ENCODE peak calls at places on chromosomes 4 and X, in seven cellular contexts. V, D, J, Q, E, U and M are unnamed samples.

GRCh38 chrX:20412871-20413486 is 146.3 kb upstream of the RPS6KA3 start:
- DNase-seq in Q (no peak), E (no peak), D (no peak), U (no peak), J (no peak), V (no peak), M (no peak)

GRCh38 chrX:72201836-72202536 is 20.4 kb downstream of the PIN4 start:
- DNase-seq in Q (no peak), J (peak), E (no peak), V (peak), U (no peak), D (no peak), M (no peak)

GRCh38 chrX:46573331-46573895 is at the start of gene CHST7:
- DNase-seq in V (peak), D (no peak), J (peak), E (peak), Q (peak), U (no peak), M (peak)

GRCh38 chr4:3810111-3810680 is 44.0 kb downstream of the ADRA2C start:
- DNase-seq in D (no peak), U (no peak), J (no peak), Q (no peak), V (no peak), E (no peak), M (no peak)

GRCh38 chrX:123138473-123138872 is 45.6 kb upstream of the GRIA3 start:
- DNase-seq in Q (no peak), U (no peak), E (no peak), D (no peak), V (peak), J (peak), M (no peak)

GRCh38 chr4:7529368-7529923 is 94.7 kb upstream of the PSAPL1 start:
- DNase-seq in V (no peak), Q (no peak), J (no peak), D (no peak), U (no peak), E (no peak), M (no peak)

GRCh38 chrX:50648151-50648550 is 165.8 kb downstream of the SHROOM4 start:
- DNase-seq in V (no peak), D (no peak), U (no peak), Q (no peak), E (no peak), J (no peak), M (no peak)

GRCh38 chr4:25865586-25865985 is 2.8 kb upstream of the SEL1L3 start:
- DNase-seq in Q (no peak), J (peak), V (no peak), D (peak), U (no peak), E (no peak), M (no peak)

GRCh38 chrX:13077168-13077567 is 32.7 kb upstream of the FAM9C start:
- DNase-seq in E (no peak), Q (no peak), J (peak), D (no peak), V (no peak), U (no peak), M (no peak)

GRCh38 chrX:30228526-30228925 is 1.9 kb upstream of the MAGEB3 start:
- DNase-seq in Q (no peak), V (no peak), D (no peak), E (no peak), U (no peak), J (no peak), M (no peak)

GRCh38 chrX:72554448-72555140 is 18.0 kb downstream of the HDAC8 start:
- DNase-seq in J (peak), U (no peak), D (peak), Q (no peak), V (peak), E (peak), M (peak)

GRCh38 chr4:74933562-74934015 is 673 bp downstream of the PARM1 start:
- DNase-seq in V (peak), U (no peak), Q (peak), D (no peak), E (peak), J (no peak), M (peak)

GRCh38 chr4:71995297-71995696 is 36.5 kb upstream of the NPFFR2 start:
- DNase-seq in J (no peak), Q (no peak), U (no peak), E (no peak), V (no peak), D (no peak), M (no peak)

GRCh38 chrX:51852621-51853020 is 40.8 kb upstream of the MAGED1 start:
- DNase-seq in E (no peak), J (no peak), D (no peak), Q (no peak), V (no peak), U (no peak), M (no peak)

GRCh38 chr4:137069473-137069872 is 462.8 kb downstream of the PCDH18 start:
- DNase-seq in Q (no peak), U (no peak), V (no peak), E (no peak), D (no peak), J (no peak), M (no peak)
- TF ChIP-seq CTCF in Q (no peak), U (no peak), V (no peak), E (no peak), D (no peak), J (no peak), M (no peak)

GRCh38 chr4:5890063-5890727 is 2.7 kb downstream of the CRMP1 start:
- DNase-seq in Q (no peak), D (no peak), E (peak), J (no peak), V (peak), U (no peak), M (peak)

GRCh38 chr4:5888706-5889696 is 3.9 kb downstream of the CRMP1 start:
- DNase-seq in Q (no peak), D (no peak), E (no peak), V (no peak), J (no peak), U (no peak), M (no peak)

GRCh38 chr4:5887361-5888221 is 5.3 kb downstream of the CRMP1 start:
- DNase-seq in J (no peak), D (no peak), U (no peak), Q (no peak), E (peak), V (no peak), M (peak)

GRCh38 chr4:5887011-5887360 is 5.9 kb downstream of the CRMP1 start:
- DNase-seq in U (no peak), V (no peak), E (no peak), J (no peak), D (no peak), Q (no peak), M (no peak)

DNA sequence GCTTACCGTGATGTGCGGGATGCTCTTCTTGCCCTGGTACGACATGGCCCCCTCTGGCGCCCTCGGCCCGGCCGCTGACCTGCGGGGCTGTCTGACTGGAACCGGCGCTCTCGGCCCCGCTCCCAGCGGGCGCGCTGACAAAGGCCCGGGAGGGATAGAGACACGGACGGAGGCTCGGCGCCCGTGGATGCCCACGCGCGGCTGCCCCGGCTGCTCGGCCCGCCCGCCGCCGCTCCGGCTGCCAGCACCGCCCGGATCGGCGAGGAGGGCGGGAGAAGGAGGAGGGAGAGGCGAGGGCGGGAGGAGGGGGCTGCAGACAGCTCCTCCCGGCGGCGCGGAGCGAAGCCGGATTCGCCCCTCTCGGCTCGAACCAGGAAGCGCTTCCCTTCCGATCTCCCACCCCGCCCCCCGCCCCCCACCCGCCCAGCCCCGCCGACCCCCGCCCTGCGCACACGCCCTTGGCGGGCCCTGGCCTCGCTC is 4.6 kb downstream of the CRMP1 start:
- DNase-seq in U (no peak), E (peak), J (no peak), V (no peak), D (no peak), Q (no peak), M (peak)
- TF ChIP-seq CTCF in U (no peak), E (no peak), J (no peak), V (no peak), D (no peak), Q (no peak), M (no peak)

DNA sequence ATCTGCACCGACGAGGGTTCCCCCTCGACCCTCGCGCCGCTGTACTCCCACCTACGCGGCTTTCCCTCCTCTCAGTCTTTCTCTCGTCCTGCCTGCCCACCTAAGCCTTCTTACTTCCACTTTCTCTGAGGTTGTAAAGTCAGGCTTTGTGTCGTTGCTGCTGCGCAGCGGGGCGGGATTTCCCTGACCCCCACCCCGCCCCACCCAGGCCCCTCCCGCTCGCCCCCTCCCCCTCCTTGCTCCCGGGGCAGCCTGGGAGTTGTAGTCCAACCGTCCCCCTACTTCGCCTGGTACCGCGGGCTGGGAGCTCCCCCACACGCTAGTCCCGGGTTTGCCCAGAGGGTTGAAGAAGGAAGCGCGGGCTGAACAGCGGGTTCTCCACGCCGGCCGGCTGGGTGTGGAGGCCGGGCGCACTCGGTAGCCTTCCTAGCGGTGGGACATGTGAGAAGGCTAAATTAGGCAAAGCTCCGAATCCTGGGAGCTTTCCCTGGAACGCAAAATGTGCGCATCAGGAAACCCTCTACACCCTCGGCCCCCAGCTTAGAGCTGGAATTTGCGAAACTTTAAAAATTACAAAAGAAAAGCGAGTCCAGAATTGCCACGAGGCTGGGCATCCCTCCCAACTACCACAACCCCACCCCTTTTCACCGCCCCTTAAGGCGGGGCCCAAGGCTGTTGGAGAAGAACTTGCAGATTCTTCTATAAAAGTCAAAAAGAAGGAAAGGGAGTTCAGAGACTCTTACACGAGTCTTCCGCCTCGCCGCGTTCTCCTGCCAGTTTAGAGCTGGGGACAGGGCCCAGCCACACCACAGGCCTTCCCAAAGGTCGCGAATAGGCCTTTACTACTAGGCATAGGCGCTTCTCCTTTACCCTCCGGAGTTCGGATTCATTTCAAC is at the start of gene ATP11C:
- DNase-seq in U (peak), V (peak), Q (peak), D (peak), J (peak), E (peak), M (peak)
- TF ChIP-seq CTCF in U (no peak), V (peak), Q (no peak), D (peak), J (no peak), E (no peak), M (no peak)

GRCh38 chr4:172897046-172897445 is 271.6 kb upstream of the GALNT7 start:
- DNase-seq in U (no peak), D (no peak), V (no peak), E (no peak), Q (no peak), J (no peak), M (no peak)

GRCh38 chr4:172887959-172888358 is 280.7 kb upstream of the GALNT7 start:
- DNase-seq in D (no peak), Q (no peak), J (no peak), E (no peak), V (no peak), U (no peak), M (no peak)

GRCh38 chr4:172895699-172896098 is 272.9 kb upstream of the GALNT7 start:
- DNase-seq in V (no peak), Q (no peak), E (no peak), U (no peak), J (no peak), D (no peak), M (no peak)

DNA sequence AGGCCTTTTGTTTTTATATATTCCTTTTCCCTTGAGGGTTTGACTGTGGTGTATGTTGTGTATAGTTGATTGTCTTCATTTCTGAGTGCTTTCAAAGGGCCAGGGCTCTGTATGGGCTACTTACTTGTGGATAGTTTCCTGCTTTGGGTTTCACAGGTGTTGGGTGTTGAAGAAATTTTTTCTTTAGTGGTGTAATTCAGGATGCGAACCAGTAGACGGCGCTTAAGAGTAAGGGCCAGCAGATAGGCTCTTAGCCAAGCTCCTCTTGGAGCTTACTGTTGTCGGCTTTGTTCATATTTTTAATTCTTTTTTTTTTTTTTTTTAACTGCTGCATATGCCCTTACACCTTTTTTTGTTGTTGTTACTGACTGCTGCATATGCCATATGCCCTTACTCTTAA is 276.3 kb upstream of the GALNT7 start:
- DNase-seq in D (peak), U (no peak), Q (no peak), E (no peak), J (peak), V (peak), M (peak)
- TF ChIP-seq CTCF in D (peak), U (no peak), Q (peak), E (peak), J (peak), V (peak), M (peak)

GRCh38 chr4:64781737-64782326 is 372.6 kb upstream of the TECRL start:
- DNase-seq in J (peak), D (peak), Q (no peak), E (no peak), U (no peak), V (peak), M (no peak)
- TF ChIP-seq CTCF in J (peak), D (no peak), Q (peak), E (peak), U (no peak), V (peak), M (peak)

DNA sequence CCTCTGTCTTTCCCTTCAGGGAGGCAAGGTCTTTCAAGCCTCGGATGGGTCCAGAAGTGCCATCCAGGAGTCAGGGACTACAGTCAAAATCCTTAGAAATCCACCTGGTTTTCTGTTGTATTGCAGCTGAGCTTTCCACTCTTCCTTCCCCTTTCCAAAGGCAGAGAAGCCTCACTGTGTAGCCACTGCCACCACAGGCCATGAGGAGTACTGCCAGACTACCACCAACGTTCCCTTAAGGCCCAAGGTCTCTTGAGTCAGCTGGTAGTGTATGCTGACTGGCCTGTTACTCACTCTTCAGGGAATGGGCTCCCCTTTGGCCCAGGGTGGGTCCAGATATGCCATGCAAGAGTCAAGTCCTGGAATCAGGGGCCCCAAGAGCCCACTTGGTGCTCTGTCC is 1454.1 kb downstream of the PCDH19 start:
- DNase-seq in U (no peak), Q (no peak), D (no peak), E (no peak), J (no peak), V (no peak), M (no peak)
- TF ChIP-seq CTCF in U (no peak), Q (no peak), D (no peak), E (no peak), J (no peak), V (no peak), M (no peak)

DNA sequence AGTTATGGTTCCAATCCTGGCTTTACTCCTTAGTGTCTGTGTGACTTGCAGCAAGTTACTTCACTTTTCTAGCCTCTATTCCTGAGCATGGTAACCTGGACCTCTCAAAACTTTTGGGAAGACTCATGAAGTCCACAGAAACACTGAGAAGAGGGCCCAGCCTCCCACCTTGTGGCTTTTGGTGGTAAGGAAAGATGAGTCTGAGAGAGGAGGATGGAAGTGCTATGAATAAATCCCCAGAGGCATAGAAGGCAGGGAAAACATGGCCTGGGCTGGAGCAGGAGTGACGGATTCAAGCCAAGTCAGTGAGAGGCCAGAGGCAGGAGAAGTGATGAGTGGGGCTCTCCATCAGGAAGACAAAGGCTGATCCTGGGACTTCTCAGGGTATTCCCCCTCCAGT is 10.9 kb upstream of the MAGEA4 start:
- DNase-seq in U (no peak), J (no peak), E (no peak), V (no peak), Q (no peak), D (no peak), M (no peak)
- TF ChIP-seq CTCF in U (no peak), J (no peak), E (no peak), V (no peak), Q (no peak), D (no peak), M (no peak)

GRCh38 chrX:131801066-131801465 is 222.0 kb upstream of the STK26 start:
- DNase-seq in V (no peak), D (no peak), E (no peak), J (no peak), U (no peak), Q (no peak), M (no peak)

GRCh38 chrX:131801911-131802310 is 221.2 kb upstream of the STK26 start:
- DNase-seq in U (no peak), J (no peak), Q (no peak), D (no peak), V (no peak), E (no peak), M (no peak)

DNA sequence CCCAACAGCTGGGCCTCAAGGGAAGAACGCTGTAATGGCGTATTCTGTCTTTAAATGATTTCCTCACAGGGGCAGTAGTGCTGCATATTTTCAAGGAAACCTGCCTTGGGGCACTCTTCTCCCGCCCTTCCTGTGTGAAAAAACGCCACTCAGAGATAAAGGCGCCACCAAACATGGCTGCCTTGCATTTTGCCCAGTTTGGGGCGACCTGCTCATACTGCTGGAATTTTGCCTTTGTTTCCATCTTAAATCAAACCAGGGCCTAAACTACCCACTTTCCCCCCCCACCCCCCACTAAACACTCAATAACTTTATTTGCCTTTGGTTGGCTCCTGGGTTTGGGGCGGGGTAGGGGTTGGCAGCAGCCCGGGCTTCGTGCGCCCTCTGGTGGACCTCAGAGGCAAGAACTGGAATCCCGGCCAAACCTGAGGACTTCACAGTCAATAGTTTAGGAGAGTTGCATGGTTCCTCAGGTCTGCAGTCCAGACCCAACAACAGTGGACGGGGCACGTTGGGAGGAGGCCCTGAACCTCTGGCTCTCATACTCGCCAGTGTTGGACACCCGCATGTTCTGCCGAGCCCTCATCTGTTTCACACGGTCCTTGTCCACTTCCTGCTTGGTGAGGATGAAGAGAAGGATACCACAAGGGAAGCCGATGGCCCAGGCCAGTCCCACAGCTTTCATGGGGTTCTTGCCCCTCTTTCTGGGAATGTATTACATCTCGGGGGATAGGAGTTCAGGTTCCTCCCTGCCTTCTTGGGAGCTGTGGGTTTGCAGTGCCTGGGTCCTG is 220.1 kb upstream of the STK26 start:
- DNase-seq in V (peak), E (no peak), U (no peak), D (peak), J (peak), Q (peak), M (no peak)
- TF ChIP-seq CTCF in V (peak), E (no peak), U (no peak), D (peak), J (peak), Q (peak), M (no peak)